ENCODE peak calls at places on chromosomes 16 and 17, in nine cellular contexts. C, T, K, I, P, R, U, N and F are unnamed samples.
A peak's percentile ranks its signal among the peaks of the same experiment; 100 is the strongest.

GRCh38 chr17:49676276-49676868 is 1.5 kb downstream of the SPOP start:
- DNase-seq in C (no peak), T (no peak), K (no peak), I (no peak), P (peak; percentile 42), R (no peak), U (no peak), N (no peak), F (no peak)

GRCh38 chr16:19735074-19735867 is 17.2 kb downstream of the IQCK start:
- DNase-seq in C (no peak), T (no peak), K (no peak), I (no peak), P (no peak), R (peak; percentile 60), U (no peak), N (no peak), F (no peak)

GRCh38 chr17:17515921-17516295 is 19.7 kb upstream of the RASD1 start:
- DNase-seq in C (no peak), T (no peak), K (no peak), I (peak; percentile 32), P (peak; percentile 74), R (no peak), U (no peak), N (peak; percentile 59), F (no peak)

GRCh38 chr16:50547944-50548658 is at the start of gene NKD1:
- DNase-seq in C (peak; percentile 43), T (peak; percentile 54), K (no peak), I (peak; percentile 87), P (peak; percentile 67), R (peak; percentile 85), U (peak; percentile 91), N (peak; percentile 90), F (peak; percentile 94)

GRCh38 chr17:65564793-65565192 is 3.3 kb upstream of the AXIN2 start:
- DNase-seq in C (no peak), T (no peak), K (no peak), I (no peak), P (peak; percentile 28), R (no peak), U (peak; percentile 46), N (peak; percentile 10), F (no peak)

GRCh38 chr16:56860226-56861020 is 4.6 kb upstream of the SLC12A3 start:
- DNase-seq in C (no peak), T (no peak), K (no peak), I (peak; percentile 57), P (no peak), R (no peak), U (no peak), N (peak; percentile 18), F (no peak)

GRCh38 chr16:70689970-70690905 is 4.4 kb upstream of the MTSS2 start:
- DNase-seq in C (no peak), T (no peak), K (no peak), I (no peak), P (peak; percentile 38), R (no peak), U (no peak), N (no peak), F (no peak)

GRCh38 chr16:90081606-90081970 is 4.5 kb upstream of the PRDM7 start:
- DNase-seq in C (no peak), T (no peak), K (no peak), I (no peak), P (no peak), R (no peak), U (no peak), N (no peak), F (no peak)

GRCh38 chr17:80424261-80424660 is 9.3 kb downstream of the ENDOV start:
- DNase-seq in C (no peak), T (no peak), K (no peak), I (no peak), P (no peak), R (no peak), U (no peak), N (peak; percentile 52), F (no peak)

GRCh38 chr16:79380990-79381389 is 219.5 kb downstream of the MAF start:
- DNase-seq in C (no peak), T (no peak), K (no peak), I (no peak), P (no peak), R (no peak), U (no peak), N (no peak), F (no peak)

GRCh38 chr16:73365010-73365409 is 317.1 kb upstream of the ZFHX3 start:
- DNase-seq in C (no peak), T (no peak), K (no peak), I (no peak), P (no peak), R (no peak), U (peak; percentile 91), N (no peak), F (no peak)

GRCh38 chr16:66428682-66429251 is 1.7 kb downstream of the BEAN1 start:
- DNase-seq in C (no peak), T (no peak), K (no peak), I (no peak), P (no peak), R (no peak), U (no peak), N (no peak), F (peak; percentile 59)